ENCODE peak calls at places on chromosomes 4 and X, in six cellular contexts. G is lower lobe of right lung, T is GM10248, M is transverse colon, I is fibroblast of the aortic adventitia, E is colonic mucosa. Y is an unnamed sample.

GRCh38 chr4:124762956-124763355 is 50.4 kb upstream of the ANKRD50 start:
- DNase-seq in G (no peak), T (no peak), M (no peak), I (no peak), E (no peak), Y (no peak)

GRCh38 chr4:94641702-94642560 is 115.8 kb upstream of the BMPR1B start:
- DNase-seq in G (no peak), T (no peak), M (no peak), I (peak; percentile 58), E (no peak), Y (peak; percentile 56)

GRCh38 chr4:88828846-88829245 is 131.2 kb upstream of the NAP1L5 start:
- DNase-seq in G (no peak), T (no peak), M (no peak), I (peak; percentile 57), E (no peak), Y (no peak)

GRCh38 chrX:38850807-38851533 is 49.7 kb downstream of the MID1IP1 start:
- DNase-seq in G (no peak), T (no peak), M (no peak), I (no peak), E (no peak), Y (no peak)

GRCh38 chrX:150377010-150377409 is 13.9 kb downstream of the MAMLD1 start:
- DNase-seq in G (no peak), T (no peak), M (no peak), I (no peak), E (no peak), Y (no peak)

GRCh38 chr4:100026066-100026465 is 76.0 kb upstream of the H2AZ1 start:
- DNase-seq in G (no peak), T (no peak), M (no peak), I (no peak), E (no peak), Y (no peak)

GRCh38 chr4:163332526-163333405 is at the start of gene NPY1R:
- DNase-seq in G (peak; percentile 67), T (peak; percentile 60), M (peak; percentile 75), I (peak; percentile 78), E (peak; percentile 79), Y (peak; percentile 57)

GRCh38 chr4:37726666-37727065 is 40.5 kb upstream of the RELL1 start:
- DNase-seq in G (no peak), T (no peak), M (no peak), I (peak; percentile 66), E (no peak), Y (no peak)

GRCh38 chr4:150562751-150563150 is 19.2 kb upstream of the MAB21L2 start:
- DNase-seq in G (no peak), T (no peak), M (no peak), I (no peak), E (no peak), Y (no peak)

GRCh38 chrX:10579753-10580060 is 40.7 kb downstream of the MID1 start:
- DNase-seq in G (no peak), T (no peak), M (no peak), I (peak; percentile 49), E (no peak), Y (peak; percentile 64)

GRCh38 chr4:13627606-13628301 is at the start of gene BOD1L1:
- DNase-seq in G (peak; percentile 92), T (peak; percentile 90), M (peak; percentile 91), I (peak; percentile 91), E (peak; percentile 95), Y (peak; percentile 54)

GRCh38 chrX:45806410-45807121 is 605.9 kb upstream of the DIPK2B start:
- DNase-seq in G (no peak), T (peak; percentile 22), M (no peak), I (peak; percentile 93), E (no peak), Y (peak; percentile 32)

GRCh38 chrX:119398974-119399771 is at the start of gene SLC25A43:
- DNase-seq in G (peak; percentile 66), T (peak; percentile 82), M (peak; percentile 57), I (peak; percentile 35), E (peak; percentile 64), Y (no peak)

GRCh38 chr4:185108185-185108584 is 34.9 kb upstream of the SLC25A4 start:
- DNase-seq in G (no peak), T (no peak), M (no peak), I (no peak), E (no peak), Y (no peak)

GRCh38 chr4:185104733-185105132 is 38.3 kb upstream of the SLC25A4 start:
- DNase-seq in G (no peak), T (no peak), M (no peak), I (no peak), E (no peak), Y (no peak)

GRCh38 chr4:185109736-185110135 is 33.3 kb upstream of the SLC25A4 start:
- DNase-seq in G (no peak), T (no peak), M (no peak), I (no peak), E (no peak), Y (no peak)

GRCh38 chr4:185108669-185109068 is 34.4 kb upstream of the SLC25A4 start:
- DNase-seq in G (no peak), T (no peak), M (no peak), I (no peak), E (no peak), Y (peak; percentile 54)

GRCh38 chr4:185106353-185106752 is 36.7 kb upstream of the SLC25A4 start:
- DNase-seq in G (no peak), T (no peak), M (no peak), I (no peak), E (no peak), Y (no peak)
- TF ChIP-seq CTCF in G (no peak), T (no peak), M (no peak), I (no peak), E (no peak), Y (no peak)

GRCh38 chr4:54064317-54065275 is at the start of gene CHIC2:
- DNase-seq in G (peak; percentile 98), T (peak; percentile 94), M (peak; percentile 96), I (peak; percentile 91), E (peak; percentile 93), Y (no peak)
- TF ChIP-seq CTCF in G (no peak), T (no peak), M (no peak), I (no peak), E (no peak), Y (no peak)

GRCh38 chrX:54786972-54787371 is 11.1 kb downstream of the ITIH6 start:
- DNase-seq in G (no peak), T (peak; percentile 22), M (peak; percentile 32), I (no peak), E (peak; percentile 28), Y (no peak)
- TF ChIP-seq CTCF in G (no peak), T (peak; percentile 5), M (peak; percentile 23), I (no peak), E (peak; percentile 17), Y (peak; percentile 47)

DNA sequence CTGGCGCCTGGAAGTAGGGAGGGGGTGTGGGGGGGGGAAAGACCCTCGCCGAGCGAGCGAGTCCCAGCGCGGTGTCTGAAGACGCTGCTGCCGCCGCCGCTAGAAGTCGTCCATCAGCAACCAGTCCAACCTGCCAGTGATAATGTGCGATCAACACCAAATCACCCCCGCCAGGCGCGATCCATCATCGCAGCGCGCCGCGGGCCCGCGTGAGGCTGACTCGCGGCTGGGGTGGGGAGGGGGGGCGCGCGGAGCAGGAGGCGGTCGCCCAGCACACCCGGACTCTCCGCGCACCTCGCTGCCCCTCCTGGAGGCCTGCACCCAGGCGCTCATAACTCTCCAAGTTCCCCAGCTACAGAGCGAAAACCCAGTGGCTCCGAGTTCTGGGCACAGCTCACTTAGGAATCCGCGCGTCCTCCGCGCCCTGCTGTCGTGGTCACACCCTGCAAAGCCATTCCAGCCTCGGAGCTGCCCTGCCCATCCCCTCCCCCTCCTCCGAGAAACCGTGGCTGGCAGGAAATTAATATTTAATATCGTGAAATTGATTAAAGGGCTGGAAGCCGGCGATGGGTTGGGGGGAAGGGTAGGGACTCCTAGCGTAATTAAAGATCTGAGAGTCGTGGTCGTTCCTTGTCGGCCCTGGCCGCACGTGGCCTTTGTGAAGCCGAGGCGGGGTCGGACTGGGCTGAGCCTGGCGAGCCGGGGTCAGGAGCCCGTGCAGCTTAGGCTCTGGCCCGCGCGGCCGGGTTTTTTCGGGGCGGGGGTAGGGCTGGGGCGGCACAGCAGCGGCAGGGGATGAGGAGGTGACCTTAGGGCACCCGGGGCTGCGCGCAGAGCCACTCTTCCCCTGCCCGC is 58.1 kb upstream of the BCOR start:
- DNase-seq in G (no peak), T (peak; percentile 23), M (no peak), I (no peak), E (peak; percentile 30), Y (no peak)
- TF ChIP-seq CTCF in G (no peak), T (no peak), M (no peak), I (no peak), E (no peak), Y (no peak)

DNA sequence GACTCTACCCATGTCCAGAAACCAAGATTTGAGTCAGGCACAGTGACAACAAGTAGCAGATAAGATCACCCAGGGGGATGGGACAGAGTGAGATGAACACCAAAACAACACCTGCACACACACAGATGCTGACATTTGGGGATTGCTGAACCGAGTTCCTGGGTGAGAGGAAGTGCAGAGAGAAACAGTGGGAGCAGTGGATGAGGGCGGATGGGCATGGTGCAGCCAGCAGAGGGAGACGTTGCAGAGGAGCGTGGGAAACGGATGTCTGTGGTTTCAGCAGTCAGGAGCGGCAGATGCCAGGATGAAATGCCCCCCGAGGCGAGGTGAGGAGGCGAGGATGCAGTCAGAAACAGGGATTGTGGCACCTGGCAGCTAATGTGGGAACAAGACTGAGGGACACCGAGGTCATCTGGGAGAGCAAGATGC is 78.6 kb upstream of the STS start:
- DNase-seq in G (no peak), T (no peak), M (no peak), I (no peak), E (no peak), Y (no peak)
- TF ChIP-seq CTCF in G (no peak), T (peak; percentile 39), M (no peak), I (no peak), E (no peak), Y (peak; percentile 23)

DNA sequence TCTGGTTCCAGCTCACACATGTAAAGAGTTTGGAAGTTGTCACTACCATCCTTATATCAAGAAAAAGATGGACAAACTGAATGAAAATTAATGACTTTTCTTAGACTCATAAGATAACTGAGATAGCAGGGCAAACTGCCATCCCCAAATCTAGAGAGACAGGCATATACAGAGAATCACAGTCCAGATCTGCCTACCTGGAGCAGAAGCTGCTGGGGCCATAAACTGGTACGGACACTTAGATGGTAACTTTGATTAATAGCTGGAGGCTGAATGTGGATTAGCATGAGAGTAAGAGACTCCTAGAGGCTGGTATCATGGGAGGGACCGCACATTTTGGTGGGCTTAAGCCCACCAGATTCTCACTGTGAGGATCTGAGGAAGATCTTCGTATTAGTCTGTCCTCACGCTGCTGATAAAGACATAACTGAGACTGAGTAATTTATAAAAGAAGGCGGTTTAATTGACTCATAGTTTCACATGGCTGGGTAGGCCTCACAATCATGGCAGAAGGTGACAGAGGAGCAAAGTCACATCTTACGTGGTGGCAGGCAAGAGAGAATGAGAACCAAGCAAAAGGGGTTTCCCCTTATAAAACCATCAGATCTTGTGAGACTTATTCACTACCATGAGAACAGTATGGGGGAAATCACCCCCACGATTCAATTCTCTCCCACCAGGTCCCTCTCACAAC is 10.8 kb upstream of the POLA1 start:
- DNase-seq in G (no peak), T (no peak), M (no peak), I (no peak), E (no peak), Y (no peak)
- TF ChIP-seq CTCF in G (no peak), T (no peak), M (no peak), I (no peak), E (no peak), Y (no peak)

Y was measured in epithelial cell of proximal tubule.